ENCODE peak calls at places on chromosomes 6 and 20, in nine cellular contexts. U, G, J, V, B, N, Y, S and O are unnamed samples.

GRCh38 chr20:44910690-44911262 is 916 bp downstream of the PABPC1L start:
- DNase-seq in G (no peak), V (peak), N (peak), U (peak), Y (no peak), J (peak), S (no peak), B (peak), O (no peak)

GRCh38 chr6:143241110-143241509 is 180.4 kb downstream of the AIG1 start:
- DNase-seq in B (no peak), S (no peak), N (no peak), U (no peak), V (no peak), Y (no peak), J (no peak), G (no peak), O (no peak)

GRCh38 chr20:19094959-19095541 is 117.4 kb upstream of the SLC24A3 start:
- DNase-seq in B (no peak), V (no peak), J (no peak), N (peak), Y (no peak), U (no peak), G (no peak), S (no peak), O (no peak)

GRCh38 chr20:22974354-22974753 is 60.8 kb upstream of the SSTR4 start:
- DNase-seq in U (peak), J (peak), B (peak), G (peak), S (peak), V (peak), N (peak), Y (no peak), O (no peak)

GRCh38 chr6:33762713-33763112 is 16.0 kb upstream of the IP6K3 start:
- DNase-seq in N (no peak), J (peak), B (no peak), V (no peak), U (no peak), G (no peak), S (no peak), Y (no peak), O (no peak)

GRCh38 chr20:15061061-15061430 is 723.6 kb upstream of the FLRT3 start:
- DNase-seq in G (no peak), U (no peak), S (no peak), V (no peak), B (no peak), N (peak), J (no peak), Y (no peak), O (no peak)

GRCh38 chr20:46010491-46011405 is 2.0 kb downstream of the MMP9 start:
- DNase-seq in U (peak), B (no peak), S (no peak), G (no peak), N (no peak), J (peak), V (no peak), Y (peak), O (no peak)

GRCh38 chr6:155093430-155093829 is 98.3 kb downstream of the TIAM2 start:
- DNase-seq in B (peak), V (peak), J (no peak), N (no peak), G (no peak), U (no peak), S (no peak), Y (no peak), O (no peak)

GRCh38 chr6:3208096-3208774 is 19.2 kb downstream of the TUBB2B start:
- DNase-seq in Y (peak), J (peak), U (no peak), G (no peak), N (no peak), S (peak), B (peak), V (no peak), O (no peak)

GRCh38 chr20:346640-347316 is at the start of gene NRSN2:
- DNase-seq in G (no peak), S (peak), B (peak), N (peak), U (peak), Y (peak), V (no peak), J (peak), O (no peak)

GRCh38 chr20:47741669-47742345 is 43.5 kb downstream of the SULF2 start:
- DNase-seq in J (no peak), G (no peak), S (no peak), U (no peak), N (no peak), B (no peak), V (no peak), Y (no peak), O (no peak)

GRCh38 chr6:44237021-44237812 is 9.7 kb upstream of the HSP90AB1 start:
- DNase-seq in J (peak), N (peak), B (peak), V (peak), U (peak), S (peak), G (peak), Y (peak), O (peak)

GRCh38 chr20:2093200-2093781 is 8.3 kb upstream of the STK35 start:
- DNase-seq in N (peak), G (peak), V (peak), Y (peak), B (peak), J (peak), U (peak), S (peak), O (peak)

GRCh38 chr20:41476013-41476441 is 109.4 kb upstream of the EMILIN3 start:
- DNase-seq in Y (no peak), U (no peak), S (no peak), N (peak), G (no peak), J (peak), B (no peak), V (no peak), O (no peak)

GRCh38 chr20:23832775-23833508 is 6.4 kb upstream of the CST2 start:
- DNase-seq in V (no peak), G (no peak), Y (no peak), J (peak), B (no peak), U (no peak), S (no peak), N (peak), O (peak)

GRCh38 chr6:139597087-139597763 is 222.8 kb upstream of the CITED2 start:
- DNase-seq in J (peak), N (no peak), G (no peak), Y (no peak), B (no peak), V (no peak), S (no peak), U (peak), O (no peak)

GRCh38 chr6:139593081-139593480 is 218.6 kb upstream of the CITED2 start:
- DNase-seq in U (no peak), J (no peak), B (no peak), S (no peak), G (no peak), V (no peak), N (peak), Y (no peak), O (no peak)

GRCh38 chr6:139597781-139598368 is 223.4 kb upstream of the CITED2 start:
- DNase-seq in J (peak), U (peak), Y (no peak), G (no peak), B (no peak), S (peak), V (no peak), N (peak), O (no peak)

GRCh38 chr6:139594333-139594965 is 220.0 kb upstream of the CITED2 start:
- DNase-seq in S (no peak), V (no peak), U (no peak), Y (no peak), N (no peak), J (no peak), G (no peak), B (no peak), O (no peak)

GRCh38 chr6:139595183-139595582 is 220.7 kb upstream of the CITED2 start:
- DNase-seq in S (no peak), N (no peak), B (no peak), U (no peak), J (peak), G (no peak), Y (no peak), V (no peak), O (no peak)
- TF ChIP-seq EZH2phosphoT487 in S (no peak), N (no peak), B (no peak), U (no peak), J (no peak), G (no peak), Y (no peak), V (no peak), O (no peak)

DNA sequence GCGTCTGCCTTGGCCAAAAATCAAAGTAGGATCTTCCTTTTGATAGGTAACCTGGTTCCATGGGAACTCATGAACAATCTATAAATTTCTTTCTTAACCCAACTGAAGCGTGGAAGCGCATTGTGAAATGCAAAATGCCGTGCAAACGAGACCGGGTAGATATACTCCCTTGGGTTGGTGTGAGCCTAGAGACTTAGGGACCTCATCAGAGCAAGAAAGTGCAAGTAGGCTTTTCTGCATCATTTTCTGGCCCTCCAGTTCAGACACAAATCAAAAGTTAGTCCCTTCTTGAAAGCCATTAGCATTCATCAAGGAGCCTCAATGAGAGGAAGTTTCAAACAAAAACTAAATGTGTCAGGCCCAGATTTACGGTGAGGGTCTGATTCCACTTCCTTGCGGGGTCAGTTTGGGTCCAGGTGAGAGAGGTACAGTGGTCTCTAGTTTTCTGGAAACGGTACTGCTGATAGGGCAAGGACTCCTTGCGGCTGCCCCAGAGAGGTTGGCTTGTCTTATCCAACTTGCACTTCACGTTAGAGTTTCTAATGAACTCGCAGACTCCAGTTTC is 5.3 kb upstream of the ZNF184 start:
- DNase-seq in Y (no peak), B (peak), J (peak), G (no peak), V (no peak), U (no peak), N (peak), S (peak), O (peak)
- H2AFZ ChIP-seq in Y (peak), B (peak), J (peak), G (no peak), V (peak), U (peak), N (peak), S (peak), O (peak)

GRCh38 chr6:29884261-29884660 is 56.6 kb downstream of the HLA-G start:
- DNase-seq in Y (no peak), G (no peak), U (no peak), V (no peak), S (no peak), B (no peak), J (no peak), N (no peak), O (no peak)

GRCh38 chr6:29887330-29887818 is 55.0 kb upstream of the HLA-A start:
- DNase-seq in J (peak), B (peak), U (peak), Y (no peak), G (peak), N (peak), S (peak), V (no peak), O (no peak)

GRCh38 chr6:29892696-29893095 is 49.6 kb upstream of the HLA-A start:
- DNase-seq in Y (no peak), U (no peak), S (no peak), V (no peak), J (no peak), G (no peak), B (no peak), N (no peak), O (no peak)

GRCh38 chr6:29886686-29887085 is 55.6 kb upstream of the HLA-A start:
- DNase-seq in S (no peak), Y (no peak), N (no peak), V (no peak), U (no peak), G (no peak), J (no peak), B (no peak), O (no peak)

DNA sequence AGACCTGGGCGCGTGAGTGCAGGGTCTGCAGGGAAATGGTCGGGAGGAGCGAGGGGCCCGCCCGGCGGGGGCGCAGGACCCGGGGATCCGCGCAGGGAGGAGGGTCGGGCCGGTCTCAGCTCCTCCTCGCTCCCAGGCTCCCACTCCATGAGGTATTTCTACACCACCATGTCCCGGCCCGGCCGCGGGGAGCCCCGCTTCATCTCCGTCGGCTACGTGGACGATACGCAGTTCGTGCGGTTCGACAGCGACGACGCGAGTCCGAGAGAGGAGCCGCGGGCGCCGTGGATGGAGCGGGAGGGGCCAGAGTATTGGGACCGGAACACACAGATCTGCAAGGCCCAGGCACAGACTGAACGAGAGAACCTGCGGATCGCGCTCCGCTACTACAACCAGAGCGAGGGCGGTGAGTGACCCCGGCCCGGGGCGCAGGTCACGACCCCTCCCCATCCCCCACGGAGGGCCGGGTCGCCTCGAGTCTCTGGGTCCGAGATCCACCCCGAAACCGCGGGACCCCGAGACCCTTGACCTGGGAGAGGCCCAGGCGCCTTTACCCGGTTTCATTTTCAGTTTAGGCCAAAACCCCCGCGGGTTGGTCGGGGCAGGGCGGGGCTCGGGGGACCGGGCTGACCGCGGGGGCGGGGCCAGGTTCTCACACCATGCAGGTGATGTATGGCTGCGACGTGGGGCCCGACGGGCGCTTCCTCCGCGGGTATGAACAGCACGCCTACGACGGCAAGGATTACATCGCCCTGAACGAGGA is 54.3 kb upstream of the HLA-A start:
- DNase-seq in Y (peak), G (peak), B (peak), J (peak), N (peak), V (no peak), S (peak), U (peak), O (no peak)
- TF ChIP-seq EZH2phosphoT487 in Y (no peak), G (no peak), B (no peak), J (no peak), N (no peak), V (no peak), S (no peak), U (peak), O (no peak)

GRCh38 chr6:103113416-103113815 is 1719.9 kb downstream of the GRIK2 start:
- DNase-seq in J (no peak), V (no peak), S (no peak), U (no peak), N (no peak), Y (no peak), B (no peak), G (no peak), O (no peak)
- H2AFZ ChIP-seq in J (no peak), V (no peak), S (no peak), U (no peak), N (no peak), Y (no peak), B (no peak), G (no peak), O (no peak)

GRCh38 chr6:163349696-163350095 is 64.8 kb upstream of the QKI start:
- DNase-seq in J (no peak), S (no peak), N (no peak), Y (no peak), U (no peak), V (no peak), B (no peak), G (no peak), O (no peak)

GRCh38 chr6:163354779-163355431 is 59.6 kb upstream of the QKI start:
- DNase-seq in Y (peak), S (no peak), U (no peak), V (no peak), B (no peak), N (peak), G (no peak), J (peak), O (no peak)

GRCh38 chr6:163354085-163354484 is 60.4 kb upstream of the QKI start:
- DNase-seq in G (no peak), S (no peak), Y (no peak), V (no peak), U (no peak), N (no peak), J (peak), B (no peak), O (no peak)

GRCh38 chr6:163352966-163353365 is 61.6 kb upstream of the QKI start:
- DNase-seq in S (no peak), G (no peak), Y (no peak), B (no peak), N (no peak), U (no peak), V (no peak), J (no peak), O (no peak)

GRCh38 chr6:163352011-163352685 is 62.4 kb upstream of the QKI start:
- DNase-seq in N (peak), V (no peak), U (no peak), G (no peak), J (no peak), Y (no peak), S (no peak), B (no peak), O (no peak)
- TF ChIP-seq EZH2phosphoT487 in N (no peak), V (no peak), U (no peak), G (no peak), J (no peak), Y (no peak), S (no peak), B (no peak), O (no peak)

DNA sequence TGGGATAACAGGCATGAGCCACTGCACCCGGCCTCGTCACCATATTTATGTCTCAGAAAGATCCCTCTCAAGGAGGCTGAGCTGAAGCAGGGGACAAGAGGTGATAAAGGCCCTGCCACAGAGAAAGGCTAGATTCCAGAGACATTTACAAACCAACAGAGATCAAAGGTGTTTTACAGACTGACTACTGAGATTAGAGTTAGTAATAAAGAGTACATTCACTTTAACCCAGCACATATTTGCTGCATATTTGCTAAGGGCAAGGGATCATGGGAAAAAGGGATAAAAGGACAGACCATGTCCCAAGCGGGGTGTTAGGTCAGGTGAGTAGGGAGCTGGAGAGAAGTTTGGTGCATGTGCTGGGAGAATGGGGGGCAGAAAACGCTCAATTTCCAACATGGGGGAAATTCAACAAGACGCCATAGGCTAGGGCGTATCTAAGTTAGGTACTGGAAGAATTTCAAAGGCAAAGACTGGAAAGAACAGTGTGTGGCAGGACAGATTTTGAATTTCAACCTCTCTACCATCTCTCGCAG is 43.8 kb upstream of the SEC63 start:
- DNase-seq in U (no peak), G (no peak), Y (no peak), V (no peak), N (no peak), B (no peak), J (no peak), S (peak), O (no peak)
- H2AFZ ChIP-seq in U (no peak), G (no peak), Y (no peak), V (peak), N (peak), B (no peak), J (peak), S (peak), O (no peak)

DNA sequence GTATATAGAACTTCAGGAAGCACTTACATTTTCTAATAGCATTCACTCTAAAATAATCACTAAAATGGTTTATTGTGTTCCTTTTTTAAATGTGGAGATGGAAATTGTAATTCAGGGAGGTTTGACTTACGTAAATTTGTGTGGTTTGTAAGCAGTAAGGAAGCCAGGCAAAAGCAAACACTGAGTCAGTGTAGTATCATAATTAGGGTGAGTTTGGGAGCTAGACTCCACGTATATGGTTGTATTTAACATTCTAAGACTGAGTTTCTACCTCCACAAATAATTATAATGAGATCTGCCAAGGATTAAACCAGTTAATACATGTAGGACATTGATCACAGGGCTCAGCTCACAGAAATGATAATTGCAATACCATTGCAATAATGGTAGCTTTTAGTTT is 425.5 kb downstream of the CBLN4 start:
- DNase-seq in V (no peak), J (no peak), Y (no peak), G (no peak), B (no peak), N (peak), S (no peak), U (no peak), O (no peak)
- TF ChIP-seq EZH2phosphoT487 in V (no peak), J (no peak), Y (no peak), G (no peak), B (no peak), N (no peak), S (no peak), U (no peak), O (no peak)

GRCh38 chr6:157763894-157764345 is 59.1 kb upstream of the SNX9 start:
- DNase-seq in Y (no peak), U (no peak), B (no peak), S (no peak), V (peak), J (no peak), N (no peak), G (no peak), O (peak)
- H2AFZ ChIP-seq in Y (no peak), U (no peak), B (no peak), S (no peak), V (no peak), J (no peak), N (no peak), G (peak), O (no peak)

GRCh38 chr6:25921525-25922203 is 8.8 kb downstream of the SLC17A2 start:
- DNase-seq in J (no peak), G (no peak), S (no peak), V (no peak), U (no peak), N (no peak), B (no peak), Y (no peak), O (no peak)

GRCh38 chr6:25918083-25918683 is 12.3 kb downstream of the SLC17A2 start:
- DNase-seq in U (no peak), Y (no peak), V (no peak), B (no peak), G (no peak), J (no peak), N (no peak), S (no peak), O (no peak)

GRCh38 chr6:25919657-25920056 is 10.8 kb downstream of the SLC17A2 start:
- DNase-seq in V (no peak), B (no peak), J (no peak), N (no peak), G (no peak), S (no peak), Y (no peak), U (no peak), O (no peak)

GRCh38 chr6:25925808-25926325 is 4.6 kb downstream of the SLC17A2 start:
- DNase-seq in S (no peak), V (no peak), G (no peak), J (no peak), N (no peak), U (no peak), Y (peak), B (no peak), O (no peak)

GRCh38 chr6:25922301-25922700 is 8.2 kb downstream of the SLC17A2 start:
- DNase-seq in U (no peak), Y (no peak), J (peak), N (peak), S (no peak), B (no peak), G (no peak), V (no peak), O (no peak)
- TF ChIP-seq EZH2phosphoT487 in U (no peak), Y (no peak), J (no peak), N (no peak), S (no peak), B (no peak), G (no peak), V (no peak), O (no peak)

GRCh38 chr6:6892706-6893601 is 214.8 kb upstream of the RREB1 start:
- DNase-seq in S (no peak), V (no peak), G (no peak), Y (no peak), U (no peak), B (no peak), J (no peak), N (no peak), O (no peak)
- H2AFZ ChIP-seq in S (no peak), V (no peak), G (no peak), Y (no peak), U (no peak), B (no peak), J (no peak), N (no peak), O (no peak)